ENCODE peak calls at places on chromosomes 5 and 9, in four cellular contexts. H is HepG2, X is SK-N-SH, R is K562. A is an unnamed sample.

GRCh38 chr9:96674914-96675538 is 19.9 kb upstream of the PRXL2C start:
- DNase-seq in R (no peak), H (no peak), X (no peak), A (no peak)

GRCh38 chr5:173823721-173824567 is 64.2 kb upstream of the CPEB4 start:
- DNase-seq in X (no peak), H (peak), R (no peak), A (no peak)

GRCh38 chr5:73118331-73119011 is 1.9 kb upstream of the TMEM171 start:
- DNase-seq in X (peak), H (peak), R (no peak), A (no peak)

GRCh38 chr9:129160712-129161533 is 17.1 kb downstream of the IER5L start:
- DNase-seq in H (no peak), R (no peak), X (no peak), A (no peak)

GRCh38 chr9:27351438-27351837 is 54.5 kb upstream of the EQTN start:
- DNase-seq in H (no peak), R (no peak), X (no peak), A (no peak)

GRCh38 chr5:58466939-58467338 is 7.1 kb upstream of the PLK2 start:
- DNase-seq in X (no peak), R (no peak), H (no peak), A (peak)

GRCh38 chr9:137319976-137320551 is 18.0 kb upstream of the NRARP start:
- DNase-seq in R (no peak), H (no peak), X (peak), A (no peak)

GRCh38 chr5:7261049-7261448 is 134.9 kb upstream of the ADCY2 start:
- DNase-seq in R (peak), X (peak), H (peak), A (peak)

GRCh38 chr9:125509476-125509875 is 197.5 kb downstream of the MAPKAP1 start:
- DNase-seq in H (no peak), X (peak), R (no peak), A (no peak)

GRCh38 chr5:138752341-138752950 is 779 bp upstream of the CTNNA1 start:
- DNase-seq in X (no peak), H (peak), R (peak), A (peak)

GRCh38 chr5:136200130-136200529 is 7.2 kb upstream of the SMIM32 start:
- DNase-seq in R (no peak), H (no peak), X (peak), A (no peak)

GRCh38 chr5:136197462-136198142 is 4.6 kb upstream of the SMIM32 start:
- DNase-seq in H (no peak), R (no peak), X (peak), A (no peak)

GRCh38 chr5:136200761-136201160 is 7.8 kb upstream of the SMIM32 start:
- DNase-seq in R (no peak), H (no peak), X (peak), A (no peak)

GRCh38 chr5:136198453-136198852 is 5.5 kb upstream of the SMIM32 start:
- DNase-seq in H (no peak), X (peak), R (no peak), A (no peak)

GRCh38 chr5:136199408-136199807 is 6.4 kb upstream of the SMIM32 start:
- DNase-seq in H (no peak), R (no peak), X (peak), A (no peak)
- TF ChIP-seq FOXJ3 in H (no peak), R (no peak), X (no peak), A (no peak)

GRCh38 chr9:92438900-92439526 is 14.7 kb upstream of the OMD start:
- DNase-seq in R (no peak), X (peak), H (no peak), A (no peak)

GRCh38 chr9:92439921-92440750 is 15.9 kb upstream of the OMD start:
- DNase-seq in X (no peak), H (no peak), R (no peak), A (no peak)

GRCh38 chr9:92440751-92441046 is 16.4 kb upstream of the OMD start:
- DNase-seq in X (no peak), H (no peak), R (no peak), A (no peak)

DNA sequence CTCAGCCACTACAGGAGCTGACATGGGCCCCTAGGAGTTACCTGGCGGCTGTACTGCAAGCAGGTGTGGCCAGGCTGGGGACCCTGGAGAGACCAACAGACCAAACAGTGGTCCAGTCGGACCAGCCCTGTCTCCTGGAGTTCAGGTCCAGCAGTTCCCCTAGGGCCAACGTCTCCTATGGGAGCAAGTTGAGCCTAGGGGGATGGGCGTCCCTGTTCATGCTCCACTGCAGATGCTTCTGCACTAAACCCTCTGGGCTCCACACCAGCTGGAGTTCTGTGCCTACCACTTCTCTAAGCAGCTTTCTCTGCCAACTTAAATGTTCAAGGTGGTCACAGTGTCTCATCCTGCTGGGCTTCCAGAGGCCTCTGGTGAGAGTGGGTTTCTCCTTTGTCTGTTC is 20.6 kb upstream of the OMD start:
- DNase-seq in R (no peak), X (no peak), H (no peak), A (no peak)
- TF ChIP-seq FOXJ3 in R (no peak), X (no peak), H (no peak), A (no peak)

DNA sequence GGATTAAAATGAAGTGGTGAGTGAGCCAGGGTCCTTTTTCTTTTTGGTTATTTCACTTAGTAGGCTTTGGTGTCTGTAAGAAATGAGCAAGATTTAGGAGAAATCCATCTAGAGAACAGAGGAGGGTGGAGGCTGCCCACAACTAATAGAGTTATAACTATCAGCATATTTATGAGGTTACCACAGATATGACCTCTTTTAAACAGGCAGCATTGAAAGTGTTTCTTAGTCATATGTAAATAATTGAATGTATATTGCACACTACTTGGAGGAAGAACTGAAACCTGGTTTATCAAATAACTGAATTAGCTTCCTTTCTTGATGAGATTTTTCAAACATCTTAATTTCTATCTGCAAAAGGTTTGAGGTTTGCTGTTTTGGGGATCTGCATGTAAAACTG is 483.1 kb upstream of the PIK3R1 start:
- DNase-seq in H (no peak), X (no peak), R (no peak), A (no peak)
- TF ChIP-seq FOXJ3 in H (no peak), X (no peak), R (no peak), A (no peak)

GRCh38 chr5:54226215-54226614 is 84.2 kb downstream of the ARL15 start:
- DNase-seq in R (no peak), H (no peak), X (no peak), A (no peak)

GRCh38 chr5:54227109-54227508 is 83.3 kb downstream of the ARL15 start:
- DNase-seq in X (no peak), R (no peak), H (no peak), A (no peak)

GRCh38 chr5:54224083-54224836 is 86.1 kb downstream of the ARL15 start:
- DNase-seq in X (no peak), R (no peak), H (no peak), A (no peak)

GRCh38 chr5:54234304-54234938 is 76.0 kb downstream of the ARL15 start:
- DNase-seq in R (no peak), H (peak), X (peak), A (no peak)

DNA sequence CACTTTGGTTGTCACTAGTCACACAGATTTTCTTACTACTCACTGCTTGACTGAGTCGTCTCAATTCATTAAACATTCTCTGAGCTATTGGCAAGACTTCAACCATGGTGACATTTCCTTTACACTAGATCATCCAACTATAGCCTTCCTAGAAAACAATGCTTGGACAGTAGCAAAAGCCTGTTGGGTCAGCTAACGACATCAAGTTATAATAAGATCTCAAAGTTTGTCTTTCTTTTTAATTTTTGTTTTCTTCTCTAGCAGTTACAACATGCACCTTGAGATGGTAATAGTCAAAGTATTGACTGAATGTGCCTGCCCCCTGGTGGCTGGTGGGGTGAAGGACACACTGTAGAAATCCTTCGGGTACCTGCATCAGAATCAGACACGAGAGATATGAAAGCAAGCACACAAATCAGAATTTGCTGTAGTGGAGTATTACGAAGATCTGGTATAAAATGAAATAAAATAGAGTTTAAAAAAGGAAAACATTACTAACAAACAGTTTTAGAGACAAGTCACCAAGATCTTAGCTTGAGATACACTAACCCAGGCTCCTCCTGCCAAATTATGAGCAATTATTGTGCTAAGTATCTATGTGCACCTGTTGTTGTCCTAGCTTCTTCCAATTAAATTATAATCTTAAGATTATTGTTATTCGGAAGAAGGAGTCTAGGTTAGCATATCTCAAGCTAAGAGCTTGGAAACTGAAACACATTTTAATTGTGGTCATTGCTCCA is 81.2 kb downstream of the ARL15 start:
- DNase-seq in H (peak), X (peak), R (peak), A (peak)
- TF ChIP-seq FOXJ3 in H (no peak), X (no peak), R (no peak), A (no peak)